ENCODE peak calls at places on chromosomes 11 and 22, in seven cellular contexts. B, M, O, H, Z, E and J are unnamed samples.

GRCh38 chr22:24305260-24305692 is 34.6 kb downstream of the SPECC1L start:
- DNase-seq in B (no peak), M (no peak), O (no peak), H (no peak), Z (no peak), E (no peak), J (no peak)

GRCh38 chr22:26555478-26555877 is 34.5 kb downstream of the TPST2 start:
- DNase-seq in B (no peak), M (no peak), O (no peak), H (no peak), Z (peak; percentile 36), E (no peak), J (no peak)

GRCh38 chr11:47148903-47149535 is 27.7 kb downstream of the ARFGAP2 start:
- DNase-seq in B (no peak), M (no peak), O (no peak), H (no peak), Z (no peak), E (no peak), J (no peak)

GRCh38 chr22:32206774-32207758 is 2.2 kb upstream of the RFPL2 start:
- DNase-seq in B (peak; percentile 57), M (peak; percentile 27), O (no peak), H (peak; percentile 48), Z (no peak), E (peak; percentile 4), J (peak; percentile 41)

GRCh38 chr22:17159504-17159951 is 451 bp upstream of the HDHD5 start:
- DNase-seq in B (peak; percentile 48), M (peak; percentile 6), O (no peak), H (no peak), Z (peak; percentile 44), E (peak; percentile 23), J (no peak)

GRCh38 chr11:23010790-23011340 is 150.6 kb upstream of the CCDC179 start:
- DNase-seq in B (no peak), M (no peak), O (no peak), H (no peak), Z (no peak), E (no peak), J (no peak)

GRCh38 chr11:61417670-61418069 is 12.1 kb downstream of the CPSF7 start:
- DNase-seq in B (no peak), M (no peak), O (no peak), H (no peak), Z (no peak), E (no peak), J (peak; percentile 16)

GRCh38 chr11:133808393-133809140 is 36.7 kb downstream of the SPATA19 start:
- DNase-seq in B (no peak), M (no peak), O (no peak), H (peak; percentile 40), Z (no peak), E (no peak), J (no peak)

GRCh38 chr11:37804666-37805065 is 1206.6 kb upstream of the RAG2 start:
- DNase-seq in B (no peak), M (no peak), O (no peak), H (no peak), Z (no peak), E (no peak), J (no peak)

GRCh38 chr11:40281055-40281580 is 1178.3 kb downstream of the LRRC4C start:
- DNase-seq in B (no peak), M (no peak), O (no peak), H (no peak), Z (no peak), E (no peak), J (no peak)